ENCODE peak calls at places on chromosomes 2 and 18, in eight cellular contexts. G is neural progenitor cell; W is T1000; J is activated CD8-positive, alpha-beta memory T cell treated with anti-CD3 and anti-CD28 coated beads, Interleukin-2, amount 50 U/mL, for 48 hours; P is GM19239; M is stimulated activated CD4-positive, alpha-beta T cell treated with anti-CD3 and anti-CD28 coated beads, Interleukin-1b, Interleukin-23, amount 100 ng/mL, for 24 hours; H is sigmoid colon; L is hippocampal formation. S is an unnamed sample.

GRCh38 chr2:30565860-30566358 is 118.9 kb downstream of the LCLAT1 start:
- DNase-seq in G (no peak), W (no peak), J (no peak), P (no peak), M (peak), H (no peak), L (no peak), S (no peak)

GRCh38 chr2:130728007-130728454 is 839 bp upstream of the GPR148 start:
- DNase-seq in G (no peak), W (no peak), J (no peak), P (no peak), M (no peak), H (no peak), L (no peak), S (no peak)

GRCh38 chr2:6789559-6790138 is 76.1 kb downstream of the CMPK2 start:
- DNase-seq in G (no peak), W (no peak), J (no peak), P (no peak), M (no peak), H (no peak), L (no peak), S (no peak)

GRCh38 chr2:26164641-26165211 is 8.2 kb upstream of the GAREM2 start:
- DNase-seq in G (no peak), W (no peak), J (no peak), P (no peak), M (no peak), H (peak), L (no peak), S (no peak)

GRCh38 chr2:136997550-136997949 is 232.2 kb downstream of the THSD7B start:
- DNase-seq in G (no peak), W (no peak), J (no peak), P (no peak), M (no peak), H (no peak), L (no peak), S (no peak)

GRCh38 chr18:63073481-63073880 is 246.1 kb downstream of the BCL2 start:
- DNase-seq in G (no peak), W (no peak), J (no peak), P (peak), M (no peak), H (no peak), L (no peak), S (no peak)

GRCh38 chr18:10436160-10436559 is 18.3 kb upstream of the APCDD1 start:
- DNase-seq in G (no peak), W (no peak), J (no peak), P (no peak), M (no peak), H (no peak), L (no peak), S (no peak)

GRCh38 chr2:133568172-133568571 is at the start of gene NCKAP5:
- DNase-seq in G (peak), W (no peak), J (no peak), P (no peak), M (no peak), H (no peak), L (peak), S (peak)

GRCh38 chr2:120439637-120440384 is 93.9 kb downstream of the INHBB start:
- DNase-seq in G (no peak), W (no peak), J (no peak), P (no peak), M (no peak), H (no peak), L (no peak), S (no peak)

GRCh38 chr18:79394438-79395307 is 1.1 kb upstream of the NFATC1 start:
- DNase-seq in G (peak), W (no peak), J (peak), P (no peak), M (peak), H (peak), L (no peak), S (no peak)

GRCh38 chr2:33312389-33312788 is 164.1 kb upstream of the RASGRP3 start:
- DNase-seq in G (no peak), W (no peak), J (no peak), P (no peak), M (no peak), H (no peak), L (no peak), S (no peak)

GRCh38 chr2:148957023-148957422 is 81.5 kb upstream of the LYPD6B start:
- DNase-seq in G (no peak), W (no peak), J (no peak), P (no peak), M (no peak), H (no peak), L (no peak), S (no peak)

GRCh38 chr2:126507425-126507867 is 148.5 kb upstream of the GYPC start:
- DNase-seq in G (peak), W (no peak), J (no peak), P (no peak), M (no peak), H (no peak), L (no peak), S (no peak)